ENCODE peak calls at places on chromosomes 2 and 18, in four cellular contexts. A is K562, J is HepG2, H is H1. Z is an unnamed sample. For H3K36me3, the result is how much of the 10 kb centered on the place peaks cover.

GRCh38 chr2:236449167-236449586 is 120.4 kb upstream of the ACKR3 start:
- DNase-seq in A (no peak), J (no peak), H (no peak), Z (no peak)

GRCh38 chr18:22493940-22494339 is 76.2 kb upstream of the CTAGE1 start:
- DNase-seq in A (peak), J (no peak), H (no peak), Z (no peak)

GRCh38 chr2:172806426-172807008 is 70.9 kb downstream of the RAPGEF4 start:
- DNase-seq in A (peak), J (peak), H (no peak), Z (peak)

GRCh38 chr2:169007941-169008340 is 23.2 kb downstream of the ABCB11 start:
- DNase-seq in A (no peak), J (no peak), H (no peak), Z (no peak)

GRCh38 chr18:55419939-55420664 is 167.9 kb downstream of the TCF4 start:
- DNase-seq in A (no peak), J (no peak), H (no peak), Z (no peak)

GRCh38 chr2:207796585-207797350 is 27.1 kb upstream of the FZD5 start:
- DNase-seq in A (no peak), J (peak), H (peak), Z (no peak)

GRCh38 chr18:39460136-39460535 is 1894.5 kb upstream of the CELF4 start:
- DNase-seq in A (no peak), J (no peak), H (no peak), Z (no peak)

GRCh38 chr2:189427872-189428271 is 13.4 kb upstream of the WDR75 start:
- DNase-seq in A (no peak), J (peak), H (no peak), Z (no peak)

GRCh38 chr2:19846567-19846966 is 55.2 kb downstream of the TTC32 start:
- DNase-seq in A (no peak), J (no peak), H (no peak), Z (no peak)

GRCh38 chr2:20781656-20782265 is 41.1 kb downstream of the LDAH start:
- DNase-seq in A (peak), J (peak), H (no peak), Z (no peak)

GRCh38 chr2:127122351-127123027 is 15.5 kb upstream of the BIN1 start:
- DNase-seq in A (no peak), J (no peak), H (no peak), Z (no peak)

GRCh38 chr2:23549051-23549450 is 164.1 kb downstream of the KLHL29 start:
- DNase-seq in A (no peak), J (no peak), H (no peak), Z (no peak)

GRCh38 chr2:157509755-157510154 is 65.9 kb upstream of the CYTIP start:
- DNase-seq in A (no peak), J (no peak), H (no peak), Z (no peak)

GRCh38 chr18:23664674-23665073 is 2.0 kb upstream of the ANKRD29 start:
- DNase-seq in A (no peak), J (no peak), H (no peak), Z (no peak)

GRCh38 chr2:107588960-107589542 is 237.6 kb upstream of the RGPD4 start:
- DNase-seq in A (no peak), J (no peak), H (no peak), Z (no peak)

GRCh38 chr2:61536086-61536722 is 2.0 kb downstream of the XPO1 start:
- DNase-seq in A (no peak), J (peak), H (peak), Z (no peak)

GRCh38 chr2:74553892-74554820 is at the start of the genes DOK1 and LOXL3:
- DNase-seq in A (peak), J (peak), H (no peak), Z (no peak)

GRCh38 chr2:42877936-42878335 is 85.6 kb upstream of the HAAO start:
- DNase-seq in A (no peak), J (no peak), H (no peak), Z (no peak)

GRCh38 chr2:12119841-12120240 is 373.4 kb downstream of the LPIN1 start:
- DNase-seq in A (no peak), J (no peak), H (no peak), Z (no peak)

GRCh38 chr2:72883356-72883962 is 3.7 kb upstream of the SPR start:
- DNase-seq in A (no peak), J (peak), H (no peak), Z (no peak)

GRCh38 chr2:32937602-32938450 is 8.9 kb upstream of the LTBP1 start:
- DNase-seq in A (no peak), J (no peak), H (no peak), Z (peak)

GRCh38 chr2:43292297-43292696 is 65.9 kb upstream of the ZFP36L2 start:
- DNase-seq in A (no peak), J (no peak), H (no peak), Z (no peak)

GRCh38 chr2:148027822-148028221 is 6.9 kb downstream of the MBD5 start:
- DNase-seq in A (no peak), J (no peak), H (no peak), Z (no peak)

GRCh38 chr18:69787825-69788547 is 159.7 kb downstream of the CD226 start:
- DNase-seq in A (no peak), J (peak), H (no peak), Z (peak)

GRCh38 chr2:138742446-138743057 is 37.6 kb downstream of the NXPH2 start:
- DNase-seq in A (no peak), J (no peak), H (no peak), Z (no peak)

GRCh38 chr2:191481305-191482075 is 196.4 kb upstream of the NABP1 start:
- DNase-seq in A (no peak), J (no peak), H (no peak), Z (no peak)

GRCh38 chr2:241009601-241010530 is 11.4 kb downstream of the SNED1 start:
- DNase-seq in A (no peak), J (no peak), H (no peak), Z (no peak)

GRCh38 chr2:74086001-74086400 is 61.7 kb downstream of the BOLA3 start:
- DNase-seq in A (no peak), J (no peak), H (no peak), Z (no peak)

GRCh38 chr2:182066439-182067061 is 80.9 kb downstream of the PPP1R1C start:
- DNase-seq in A (no peak), J (no peak), H (no peak), Z (no peak)

GRCh38 chr2:118474151-118474561 is 373.3 kb downstream of the EN1 start:
- DNase-seq in A (no peak), J (no peak), H (no peak), Z (no peak)

GRCh38 chr2:70202236-70202806 is 11.5 kb upstream of the C2orf42 start:
- DNase-seq in A (no peak), J (no peak), H (no peak), Z (no peak)

DNA sequence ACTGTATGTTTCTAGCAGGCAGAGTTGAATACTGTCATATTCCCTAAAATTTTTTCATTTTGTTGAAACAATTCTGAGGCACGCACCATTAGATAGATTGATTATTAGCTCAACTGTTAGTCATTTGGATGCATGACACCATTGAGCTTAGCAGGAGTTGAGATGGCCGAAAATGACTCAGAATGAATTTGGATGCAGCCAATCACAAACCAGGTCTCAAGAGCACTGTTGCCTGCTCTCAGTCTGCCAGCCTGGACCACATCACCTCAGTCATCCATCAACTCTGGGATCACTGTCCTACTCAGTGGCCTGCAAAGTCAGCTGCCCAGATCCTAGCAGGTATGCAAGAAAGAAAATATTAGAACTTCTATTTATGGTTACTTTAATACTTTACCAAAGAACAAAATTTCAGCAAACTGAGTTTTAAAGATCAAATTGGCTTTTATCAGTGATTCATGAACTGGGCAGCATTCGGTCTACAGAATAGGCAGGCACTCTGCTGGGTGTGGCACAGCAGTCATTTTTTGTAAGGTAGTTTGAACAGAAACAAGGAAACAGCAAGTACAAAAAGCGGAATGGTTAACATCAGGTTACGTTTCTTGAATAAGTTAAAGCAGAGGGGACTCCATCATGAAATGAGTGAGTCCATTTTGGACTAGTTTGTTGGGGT is 152.7 kb upstream of the ARHGAP28 start:
- DNase-seq in A (no peak), J (no peak), H (no peak), Z (no peak)
- TF ChIP-seq FOSL1 in A (no peak), J (no peak), H (no peak), Z (no peak)

DNA sequence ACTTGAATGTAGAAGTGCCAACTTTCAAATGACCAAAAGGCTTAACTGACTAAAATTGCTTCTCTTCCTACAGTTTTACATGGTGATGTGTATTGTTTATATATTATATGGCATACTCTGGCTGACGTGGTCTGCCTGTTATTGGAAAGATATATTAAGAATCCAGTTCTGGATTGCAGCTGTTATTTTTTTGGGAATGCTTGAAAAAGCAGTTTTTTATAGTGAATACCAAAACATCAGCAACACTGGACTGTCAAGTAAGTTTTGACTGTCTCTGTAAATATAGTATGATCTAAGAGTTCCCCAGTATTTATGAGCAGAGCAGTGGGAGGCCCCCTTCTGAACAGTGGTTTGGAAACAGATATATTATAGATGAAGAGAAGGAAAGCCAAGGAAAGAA is 26.2 kb downstream of the TMEM87B start:
- DNase-seq in A (no peak), J (no peak), H (no peak), Z (no peak)
- H3K36me3 ChIP-seq in A (half or more), J (under half), H (under half), Z (under half)

GRCh38 chr18:8367217-8367988 is 241.8 kb upstream of the RAB12 start:
- DNase-seq in A (peak), J (no peak), H (peak), Z (peak)
- TF ChIP-seq FOSL1 in A (no peak), J (no peak), H (no peak), Z (no peak)

GRCh38 chr18:79440316-79440715 is 44.6 kb downstream of the NFATC1 start:
- DNase-seq in A (no peak), J (no peak), H (no peak), Z (no peak)
- H3K36me3 ChIP-seq in A (under half), J (under half), H (under half), Z (under half)

DNA sequence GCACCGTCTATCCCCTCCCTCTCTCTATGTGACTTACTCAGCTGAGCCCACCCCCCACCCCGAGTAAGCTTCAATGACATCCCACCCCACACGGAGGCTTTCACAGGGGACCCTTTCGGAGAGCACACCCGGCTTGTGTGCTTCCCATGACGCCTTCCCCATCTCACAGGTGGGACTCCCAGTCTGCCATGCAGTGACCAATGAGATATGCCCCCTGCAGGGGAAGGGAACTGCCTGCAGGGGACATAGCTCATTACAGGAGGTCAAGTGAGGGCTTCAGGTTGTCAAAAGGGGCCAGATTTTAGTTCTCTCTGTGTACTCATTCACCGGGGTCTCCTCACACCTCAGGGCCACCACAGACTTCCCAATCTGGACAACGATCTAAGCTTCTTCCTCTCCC is 112.6 kb downstream of the GAREM1 start:
- DNase-seq in A (no peak), J (no peak), H (no peak), Z (no peak)
- TF ChIP-seq FOSL1 in A (no peak), J (no peak), H (no peak), Z (no peak)